ENCODE peak calls at places on chromosomes 16 and 17, in nine cellular contexts. M, K, X, H, P, U, S, L and A are unnamed samples.

GRCh38 chr17:31918701-31919128 is 17.2 kb upstream of the UTP6 start:
- DNase-seq in M (no peak), K (no peak), X (no peak), H (no peak), P (no peak), U (no peak), S (no peak), L (no peak), A (no peak)

GRCh38 chr17:79126139-79126538 is 51.5 kb downstream of the ENGASE start:
- DNase-seq in M (no peak), K (no peak), X (peak), H (no peak), P (no peak), U (peak), S (no peak), L (no peak), A (peak)

GRCh38 chr17:64343833-64344637 is 46.6 kb downstream of the PECAM1 start:
- DNase-seq in M (no peak), K (peak), X (peak), H (no peak), P (no peak), U (peak), S (peak), L (no peak), A (no peak)

GRCh38 chr17:32020943-32021617 is 13.9 kb downstream of the LRRC37B start:
- DNase-seq in M (no peak), K (no peak), X (no peak), H (no peak), P (no peak), U (no peak), S (no peak), L (no peak), A (no peak)

GRCh38 chr17:48541036-48541573 is 3.8 kb downstream of the HOXB2 start:
- DNase-seq in M (no peak), K (no peak), X (peak), H (no peak), P (no peak), U (peak), S (no peak), L (no peak), A (no peak)

GRCh38 chr17:45228121-45228941 is 6.6 kb downstream of the FMNL1 start:
- DNase-seq in M (no peak), K (no peak), X (peak), H (peak), P (no peak), U (no peak), S (no peak), L (no peak), A (peak)

GRCh38 chr16:55734665-55735064 is 78.9 kb downstream of the SLC6A2 start:
- DNase-seq in M (no peak), K (no peak), X (peak), H (no peak), P (no peak), U (no peak), S (no peak), L (no peak), A (peak)

GRCh38 chr16:10911267-10911666 is 31.0 kb downstream of the DEXI start:
- DNase-seq in M (no peak), K (no peak), X (no peak), H (no peak), P (no peak), U (no peak), S (no peak), L (no peak), A (no peak)

GRCh38 chr17:796609-797008 is 14.5 kb downstream of the MRM3 start:
- DNase-seq in M (no peak), K (no peak), X (peak), H (no peak), P (no peak), U (no peak), S (peak), L (no peak), A (no peak)

GRCh38 chr16:58418601-58419000 is 26.3 kb downstream of the GINS3 start:
- DNase-seq in M (no peak), K (peak), X (peak), H (no peak), P (no peak), U (no peak), S (no peak), L (no peak), A (no peak)

GRCh38 chr16:63426275-63426870 is 1390.1 kb upstream of the CDH8 start:
- DNase-seq in M (no peak), K (no peak), X (no peak), H (no peak), P (no peak), U (no peak), S (no peak), L (no peak), A (no peak)

GRCh38 chr16:28495795-28496749 is 1.6 kb downstream of the APOBR start:
- DNase-seq in M (no peak), K (no peak), X (no peak), H (no peak), P (no peak), U (no peak), S (no peak), L (no peak), A (no peak)

GRCh38 chr17:30922235-30922993 is 669 bp downstream of the ADAP2 start:
- DNase-seq in M (no peak), K (peak), X (peak), H (peak), P (no peak), U (peak), S (peak), L (no peak), A (peak)